ENCODE peak calls at places on chromosomes 1 and 21, in nine cellular contexts. G is adrenal gland, L is prostate gland, Q is K562, W is stomach, J is ovary, Z is right lobe of liver, V is sigmoid colon, K is body of pancreas. C is an unnamed sample.

GRCh38 chr1:115277276-115277675 is 60.8 kb downstream of the NGF start:
- DNase-seq in J (no peak), Q (no peak), V (no peak), W (no peak), L (no peak), K (no peak), Z (no peak), G (no peak), C (no peak)

GRCh38 chr1:183674339-183674738 is 21.2 kb upstream of the APOBEC4 start:
- DNase-seq in J (peak), Z (no peak), G (peak), Q (no peak), W (no peak), L (no peak), K (no peak), V (peak), C (no peak)

GRCh38 chr1:185074307-185074706 is 28.9 kb downstream of the RNF2 start:
- DNase-seq in Q (no peak), J (no peak), Z (no peak), V (no peak), K (no peak), G (no peak), L (no peak), W (no peak), C (peak)

GRCh38 chr1:162905759-162906158 is 44.8 kb upstream of the CCDC190 start:
- DNase-seq in V (no peak), Q (no peak), Z (no peak), W (no peak), G (no peak), L (no peak), K (no peak), J (no peak), C (peak)

GRCh38 chr1:184771190-184771691 is 16.6 kb upstream of the EDEM3 start:
- DNase-seq in V (no peak), W (peak), Q (peak), J (no peak), Z (no peak), G (no peak), L (no peak), K (peak), C (no peak)

GRCh38 chr1:102902045-102902444 is 206.3 kb downstream of the COL11A1 start:
- DNase-seq in L (no peak), K (no peak), G (no peak), Q (no peak), J (no peak), V (no peak), W (no peak), Z (no peak), C (no peak)

GRCh38 chr1:4177425-4178150 is 277.5 kb upstream of the C1orf174 start:
- DNase-seq in W (no peak), Q (peak), J (no peak), Z (no peak), G (no peak), K (no peak), V (peak), L (no peak), C (no peak)

GRCh38 chr21:40671721-40672120 is 175.2 kb downstream of the DSCAM start:
- DNase-seq in Z (no peak), W (no peak), J (no peak), G (no peak), K (no peak), Q (no peak), V (no peak), L (no peak), C (no peak)

GRCh38 chr1:150320667-150320978 is 710 bp upstream of the PRPF3 start:
- DNase-seq in V (no peak), G (no peak), Z (no peak), J (no peak), L (no peak), K (no peak), W (no peak), Q (no peak), C (no peak)

GRCh38 chr21:42983102-42983501 is 8.7 kb downstream of the PKNOX1 start:
- DNase-seq in V (no peak), Q (no peak), L (no peak), G (no peak), W (no peak), Z (no peak), K (no peak), J (no peak), C (no peak)

GRCh38 chr1:173195596-173196088 is 11.5 kb downstream of the TNFSF4 start:
- DNase-seq in W (no peak), Z (no peak), K (no peak), V (no peak), Q (no peak), J (no peak), L (no peak), G (no peak), C (no peak)

GRCh38 chr1:241934181-241934815 is 23.3 kb upstream of the BECN2 start:
- DNase-seq in G (peak), V (peak), K (peak), L (no peak), J (peak), Z (no peak), W (no peak), Q (peak), C (peak)

GRCh38 chr21:39348355-39349210 is at the start of gene HMGN1:
- DNase-seq in Z (peak), Q (peak), K (peak), L (peak), V (peak), W (peak), J (peak), G (peak), C (peak)

GRCh38 chr1:25126568-25126967 is 105.7 kb downstream of the SYF2 start:
- DNase-seq in W (no peak), Q (no peak), L (no peak), G (no peak), V (no peak), Z (no peak), K (no peak), J (no peak), C (no peak)

GRCh38 chr1:14598007-14598497 is 433 bp upstream of the KAZN start:
- DNase-seq in L (no peak), Z (no peak), K (no peak), G (no peak), Q (peak), J (no peak), W (no peak), V (no peak), C (no peak)

GRCh38 chr1:32703479-32704291 is 1.1 kb upstream of the SYNC start:
- DNase-seq in V (peak), W (no peak), G (no peak), Z (no peak), J (peak), K (peak), L (no peak), Q (no peak), C (peak)

GRCh38 chr1:167064622-167065021 is 25.6 kb downstream of the GPA33 start:
- DNase-seq in J (no peak), Z (no peak), K (no peak), G (no peak), W (no peak), L (no peak), Q (peak), V (no peak), C (no peak)

GRCh38 chr21:38806153-38806941 is 618 bp downstream of the ETS2 start:
- DNase-seq in L (no peak), V (peak), J (peak), W (no peak), G (peak), Z (peak), Q (no peak), K (peak), C (no peak)

GRCh38 chr1:94265931-94266330 is 28.5 kb upstream of the ARHGAP29 start:
- DNase-seq in V (no peak), J (no peak), W (no peak), K (no peak), G (no peak), L (no peak), Z (no peak), Q (no peak), C (no peak)

GRCh38 chr1:155064109-155064812 is 721 bp downstream of the EFNA4 start:
- DNase-seq in Z (no peak), J (no peak), G (peak), Q (no peak), V (no peak), K (no peak), W (no peak), L (no peak), C (no peak)

GRCh38 chr1:77828098-77828497 is 48.6 kb downstream of the MIGA1 start:
- DNase-seq in Z (no peak), W (no peak), G (no peak), J (no peak), K (no peak), V (no peak), Q (no peak), L (no peak), C (no peak)

GRCh38 chr1:117609471-117609911 is 3.6 kb downstream of the TENT5C start:
- DNase-seq in J (no peak), W (no peak), G (no peak), L (no peak), V (peak), Q (no peak), K (peak), Z (no peak), C (no peak)

GRCh38 chr1:52463891-52464290 is 59.5 kb downstream of the PRPF38A start:
- DNase-seq in G (no peak), Z (no peak), Q (no peak), J (no peak), K (no peak), L (no peak), V (no peak), W (no peak), C (no peak)

GRCh38 chr1:201783067-201783466 is 45.9 kb upstream of the IPO9 start:
- DNase-seq in K (no peak), L (no peak), W (no peak), J (no peak), V (no peak), Q (no peak), Z (no peak), G (no peak), C (no peak)

GRCh38 chr1:159444507-159444906 is 5.0 kb downstream of the OR10J1 start:
- DNase-seq in Q (no peak), G (no peak), K (no peak), Z (no peak), L (no peak), V (no peak), J (no peak), W (no peak), C (no peak)

GRCh38 chr1:50332941-50333594 is 90.2 kb downstream of the DMRTA2 start:
- DNase-seq in K (peak), L (peak), Z (peak), J (peak), W (peak), G (peak), V (no peak), Q (peak), C (peak)

GRCh38 chr1:181086926-181087325 is 1.6 kb upstream of the IER5 start:
- DNase-seq in Z (no peak), J (no peak), Q (no peak), G (no peak), L (no peak), V (no peak), K (no peak), W (no peak), C (no peak)

GRCh38 chr1:23168079-23168461 is 586 bp downstream of the LUZP1 start:
- DNase-seq in W (no peak), G (peak), V (peak), K (peak), Z (peak), J (peak), L (peak), Q (no peak), C (no peak)

GRCh38 chr1:224736619-224737352 is 120.7 kb downstream of the CNIH3 start:
- DNase-seq in J (no peak), G (no peak), Q (peak), L (no peak), W (no peak), K (no peak), V (peak), Z (no peak), C (no peak)

GRCh38 chr1:44594871-44595735 is 79.2 kb downstream of the TMEM53 start:
- DNase-seq in L (peak), K (peak), V (peak), Q (peak), G (peak), J (peak), W (peak), Z (peak), C (peak)

GRCh38 chr1:156659994-156660751 is 17.0 kb downstream of the NES start:
- DNase-seq in L (peak), K (peak), V (peak), G (peak), W (peak), J (peak), Q (peak), Z (peak), C (peak)
- TF ChIP-seq POLR2A in L (no peak), K (no peak), V (no peak), G (peak), W (no peak), J (peak), Q (peak), Z (no peak), C (no peak)

GRCh38 chr1:207870279-207871031 is 40.5 kb downstream of the CD34 start:
- DNase-seq in K (no peak), V (no peak), Q (no peak), J (no peak), L (no peak), W (no peak), G (no peak), Z (no peak), C (no peak)

GRCh38 chr1:207868252-207868768 is 42.6 kb downstream of the CD34 start:
- DNase-seq in L (peak), W (peak), K (peak), Q (peak), J (peak), G (peak), Z (peak), V (peak), C (no peak)

GRCh38 chr1:207869859-207870258 is 41.1 kb downstream of the CD34 start:
- DNase-seq in K (no peak), W (no peak), V (no peak), Q (no peak), L (no peak), Z (no peak), J (no peak), G (no peak), C (no peak)

GRCh38 chr1:207867136-207868081 is 43.5 kb downstream of the CD34 start:
- DNase-seq in L (peak), Z (peak), W (peak), G (peak), K (peak), Q (no peak), J (no peak), V (peak), C (no peak)

GRCh38 chr1:207868769-207869721 is 41.9 kb downstream of the CD34 start:
- DNase-seq in L (peak), Z (peak), G (peak), V (peak), K (peak), W (peak), Q (peak), J (peak), C (peak)
- TF ChIP-seq POLR2A in L (peak), Z (peak), G (peak), V (peak), K (peak), W (no peak), Q (no peak), J (peak), C (peak)

GRCh38 chr1:28240024-28240423 is 4.1 kb downstream of the ATP5IF1 start:
- DNase-seq in V (no peak), Q (no peak), G (no peak), W (no peak), J (no peak), K (no peak), Z (no peak), L (no peak), C (no peak)
- TF ChIP-seq POLR2A in V (no peak), Q (no peak), G (no peak), W (no peak), J (no peak), K (no peak), Z (no peak), L (no peak), C (no peak)

GRCh38 chr1:153507926-153508583 is 27.7 kb downstream of the S100A6 start:
- DNase-seq in L (no peak), J (no peak), G (no peak), W (no peak), Z (no peak), Q (no peak), K (no peak), V (no peak), C (no peak)

GRCh38 chr1:153503766-153504165 is 32.0 kb downstream of the S100A6 start:
- DNase-seq in K (no peak), W (no peak), J (no peak), L (no peak), G (no peak), V (peak), Z (no peak), Q (no peak), C (no peak)

GRCh38 chr1:153506386-153506785 is 29.4 kb downstream of the S100A6 start:
- DNase-seq in Q (no peak), G (no peak), Z (no peak), K (no peak), L (no peak), J (peak), W (no peak), V (peak), C (no peak)

GRCh38 chr1:153506831-153507413 is 28.9 kb downstream of the S100A6 start:
- DNase-seq in Q (no peak), L (no peak), V (peak), J (peak), Z (peak), K (peak), G (peak), W (peak), C (peak)

GRCh38 chr1:153505576-153505975 is 30.2 kb downstream of the S100A6 start:
- DNase-seq in J (no peak), L (no peak), Z (no peak), W (no peak), Q (no peak), K (no peak), G (no peak), V (peak), C (no peak)
- TF ChIP-seq POLR2A in J (no peak), L (no peak), Z (no peak), W (no peak), Q (no peak), K (no peak), G (no peak), V (no peak), C (no peak)

DNA sequence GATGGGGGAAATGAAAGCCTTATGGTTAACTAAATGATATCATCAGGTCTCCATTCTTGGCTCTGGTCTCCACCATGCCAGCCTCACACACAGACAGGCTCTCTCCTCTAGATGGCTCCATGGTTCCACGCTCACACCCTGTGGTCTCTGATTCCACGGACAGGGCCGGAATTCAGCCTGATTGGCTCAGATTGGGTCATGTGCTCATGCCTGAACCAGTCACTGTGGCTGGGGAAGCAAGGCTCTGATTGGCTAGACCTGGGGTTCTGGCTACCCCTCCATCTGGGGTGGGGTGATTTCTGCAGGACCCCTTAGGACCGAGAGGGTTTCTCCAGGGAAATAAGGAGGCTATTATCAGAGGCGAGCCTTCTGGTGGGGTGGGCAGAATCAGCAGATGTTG is 277.0 kb downstream of the PTPRU start:
- DNase-seq in Q (peak), V (no peak), W (peak), L (no peak), Z (peak), J (no peak), K (peak), G (peak), C (peak)
- TF ChIP-seq POLR2A in Q (no peak), V (no peak), W (no peak), L (no peak), Z (no peak), J (no peak), K (no peak), G (no peak), C (no peak)

GRCh38 chr1:54581621-54582035 is 33.6 kb downstream of the ACOT11 start:
- DNase-seq in G (peak), J (peak), V (peak), Q (no peak), Z (peak), W (peak), K (peak), L (peak), C (peak)
- TF ChIP-seq POLR2A in G (peak), J (peak), V (peak), Q (no peak), Z (no peak), W (peak), K (peak), L (peak), C (no peak)

DNA sequence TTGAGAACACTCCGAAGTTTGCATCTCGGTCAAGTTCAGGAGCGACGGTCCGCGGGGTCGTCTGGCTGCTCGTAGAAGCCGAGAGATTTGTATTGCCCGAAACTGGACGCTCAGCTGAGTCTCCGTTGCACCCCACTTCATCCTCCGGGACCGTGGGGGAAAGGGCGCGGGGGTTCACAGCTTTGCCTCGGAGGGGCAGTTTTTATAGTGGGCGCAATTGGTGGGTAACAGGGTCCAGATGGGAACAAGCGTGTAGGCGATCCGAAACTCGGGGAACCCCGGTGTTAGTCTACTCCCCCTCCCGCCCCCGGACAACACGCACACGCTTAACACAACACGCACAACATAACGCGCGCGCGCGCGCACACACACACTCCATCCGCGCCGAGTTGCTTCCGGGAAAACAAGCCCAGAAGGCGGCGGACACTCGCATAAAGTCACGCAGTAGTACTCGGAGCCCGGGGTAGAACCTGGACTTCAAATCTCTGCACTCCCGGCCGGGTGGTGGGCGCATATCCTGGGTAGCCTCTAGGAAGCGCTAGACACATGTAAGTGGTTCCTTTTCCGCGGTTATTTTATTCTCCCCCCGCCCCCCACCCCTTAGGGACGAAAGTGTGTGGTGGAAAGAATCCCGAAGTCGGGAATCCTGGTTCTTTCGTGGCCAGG is 1.0 kb upstream of the JUN start:
- DNase-seq in J (peak), Q (peak), Z (peak), K (peak), V (peak), G (peak), W (peak), L (peak), C (no peak)
- TF ChIP-seq POLR2A in J (peak), Q (no peak), Z (peak), K (no peak), V (no peak), G (peak), W (peak), L (peak), C (peak)

DNA sequence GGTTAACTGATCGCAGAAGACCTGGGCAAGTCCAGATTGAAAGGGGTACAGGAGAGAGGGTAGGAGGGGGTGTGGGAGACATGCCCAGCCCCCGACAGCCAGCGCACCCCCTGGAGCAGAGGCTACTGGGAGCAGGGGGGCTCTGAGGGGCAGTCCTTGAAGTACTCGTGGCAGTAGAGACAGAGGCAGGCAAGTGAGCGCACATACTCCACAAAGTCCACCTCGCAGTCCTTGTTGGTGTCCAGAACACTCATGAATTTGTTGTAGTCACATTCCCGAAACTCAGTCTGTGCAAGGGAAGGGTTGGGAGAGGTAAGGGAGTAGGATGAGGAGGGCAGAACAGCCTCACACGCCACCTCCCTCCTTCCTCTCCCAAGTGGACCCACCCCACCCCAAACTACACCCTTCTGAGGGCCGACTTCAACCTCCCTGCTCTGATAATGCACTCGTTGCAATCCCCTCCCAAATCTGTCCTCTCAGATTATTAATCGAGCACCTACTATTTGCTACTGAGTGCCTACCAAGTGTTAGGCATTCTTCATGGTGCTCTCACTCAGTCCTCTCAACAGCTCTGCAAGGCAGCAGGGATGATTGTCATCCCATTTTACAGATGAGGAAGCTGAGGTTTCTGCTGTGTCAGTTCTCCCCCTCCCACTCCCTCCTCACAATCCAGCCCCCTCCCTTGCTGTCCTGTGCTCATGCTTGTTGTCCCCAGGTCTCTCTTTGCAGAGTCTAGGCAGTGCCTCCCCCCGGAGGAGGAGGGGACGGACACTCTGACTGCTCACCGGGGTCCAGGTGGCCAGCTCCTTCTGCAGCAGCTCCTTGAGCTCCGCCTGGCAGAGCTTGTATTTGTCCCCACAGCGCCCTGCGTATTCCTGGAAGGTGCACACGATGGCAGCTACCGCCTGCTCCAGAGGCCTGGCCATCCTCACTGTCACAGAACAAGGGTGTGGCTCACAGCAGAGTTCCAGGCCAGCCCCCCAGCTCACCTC is 1.2 kb downstream of the S100A3 start:
- DNase-seq in Q (no peak), G (no peak), V (peak), W (no peak), K (no peak), Z (no peak), J (no peak), L (no peak), C (no peak)
- TF ChIP-seq POLR2A in Q (no peak), G (no peak), V (no peak), W (no peak), K (no peak), Z (no peak), J (no peak), L (no peak), C (no peak)

C was measured in H54.